ENCODE peak calls at places on chromosome 17, in seven cellular contexts. K is nephron progenitor cell, N is transverse colon, B is omental fat pad, Y is epithelial cell of esophagus, J is lower leg skin, P is esophagus muscularis mucosa. X is an unnamed sample.
A peak's percentile ranks its signal among the peaks of the same experiment; 100 is the strongest.

GRCh38 chr17:9837551-9838471 is 12.1 kb downstream of the GLP2R start:
- DNase-seq in K (no peak), N (peak; percentile 17), B (peak; percentile 31), Y (peak; percentile 41), J (peak; percentile 87), P (no peak), X (no peak)

GRCh38 chr17:56930739-56931337 is 17.0 kb upstream of the TRIM25 start:
- DNase-seq in K (no peak), N (no peak), B (no peak), Y (no peak), J (no peak), P (no peak), X (no peak)

GRCh38 chr17:37762669-37763068 is 17.8 kb upstream of the HNF1B start:
- DNase-seq in K (no peak), N (no peak), B (no peak), Y (no peak), J (no peak), P (no peak), X (no peak)

GRCh38 chr17:48025904-48026502 is 11.6 kb downstream of the COPZ2 start:
- DNase-seq in K (no peak), N (no peak), B (no peak), Y (peak; percentile 73), J (no peak), P (no peak), X (no peak)

GRCh38 chr17:49294126-49294525 is 63.5 kb upstream of the PHOSPHO1 start:
- DNase-seq in K (no peak), N (no peak), B (no peak), Y (no peak), J (no peak), P (no peak), X (no peak)

GRCh38 chr17:28173071-28173561 is 130.6 kb downstream of the NLK start:
- DNase-seq in K (no peak), N (no peak), B (no peak), Y (no peak), J (no peak), P (no peak), X (no peak)

GRCh38 chr17:58085039-58085715 is 2.0 kb downstream of the DYNLL2 start:
- DNase-seq in K (no peak), N (no peak), B (no peak), Y (no peak), J (no peak), P (peak; percentile 85), X (no peak)

GRCh38 chr17:44010966-44011647 is 3.7 kb downstream of the TMEM101 start:
- DNase-seq in K (no peak), N (no peak), B (no peak), Y (no peak), J (no peak), P (no peak), X (no peak)

GRCh38 chr17:37273419-37274051 is 102.2 kb upstream of the C17orf78 start:
- DNase-seq in K (peak; percentile 24), N (no peak), B (no peak), Y (peak; percentile 15), J (no peak), P (no peak), X (no peak)

GRCh38 chr17:67994827-67995567 is 1.3 kb downstream of the C17orf58 start:
- DNase-seq in K (no peak), N (no peak), B (no peak), Y (peak; percentile 76), J (no peak), P (no peak), X (no peak)

GRCh38 chr17:5111402-5112204 is at the start of gene ZNF232:
- DNase-seq in K (peak; percentile 94), N (peak; percentile 97), B (peak; percentile 64), Y (peak; percentile 98), J (peak; percentile 98), P (peak; percentile 97), X (peak; percentile 91)

GRCh38 chr17:65227637-65228036 is 90.5 kb downstream of the RGS9 start:
- DNase-seq in K (no peak), N (no peak), B (no peak), Y (no peak), J (no peak), P (no peak), X (no peak)

DNA sequence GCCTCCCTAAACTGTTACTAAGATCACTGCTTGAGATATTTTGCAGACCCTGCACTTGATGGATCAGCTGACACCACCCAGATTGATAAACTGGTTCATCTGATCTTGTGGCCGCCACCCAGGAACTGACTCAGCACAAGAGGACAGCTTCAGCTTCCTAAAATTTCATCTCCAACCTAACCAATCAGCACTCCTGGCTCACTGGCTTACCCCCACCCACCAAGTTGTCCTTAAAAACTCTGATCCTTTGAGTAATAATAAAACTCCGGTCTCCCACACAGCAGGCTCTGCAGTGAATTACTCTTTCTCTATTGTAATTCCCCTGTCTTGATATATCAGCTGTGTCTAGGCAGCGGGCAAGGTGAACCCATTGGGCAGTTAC is 174.8 kb downstream of the UTP18 start:
- DNase-seq in K (no peak), N (no peak), B (no peak), Y (no peak), J (no peak), P (peak; percentile 64), X (no peak)
- TF ChIP-seq CTCF in K (no peak), N (no peak), B (no peak), Y (no peak), J (no peak), P (no peak), X (no peak)

DNA sequence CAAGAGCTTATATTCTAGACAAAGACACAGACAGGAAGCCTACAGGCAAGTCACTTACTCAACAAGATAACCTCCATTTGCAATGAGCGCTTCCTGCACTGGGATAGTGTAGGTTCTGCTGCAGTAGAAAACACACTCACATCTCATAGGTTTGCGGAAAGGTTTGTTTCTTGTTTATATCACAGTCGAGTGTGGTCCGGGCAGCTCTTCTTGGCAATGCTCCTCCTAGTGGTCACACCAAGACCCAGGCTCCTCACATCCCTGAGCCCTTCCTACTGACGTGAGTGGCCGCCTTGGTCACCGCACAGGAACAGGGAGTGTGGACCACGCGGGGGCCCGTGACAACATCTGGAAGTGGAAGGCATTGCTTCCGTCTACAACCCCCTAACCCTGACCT is 48.0 kb upstream of the RBFOX3 start:
- DNase-seq in K (peak; percentile 55), N (peak; percentile 26), B (no peak), Y (no peak), J (peak; percentile 61), P (peak; percentile 78), X (no peak)
- TF ChIP-seq CTCF in K (peak; percentile 63), N (peak; percentile 36), B (no peak), Y (peak; percentile 28), J (no peak), P (peak; percentile 27), X (no peak)

DNA sequence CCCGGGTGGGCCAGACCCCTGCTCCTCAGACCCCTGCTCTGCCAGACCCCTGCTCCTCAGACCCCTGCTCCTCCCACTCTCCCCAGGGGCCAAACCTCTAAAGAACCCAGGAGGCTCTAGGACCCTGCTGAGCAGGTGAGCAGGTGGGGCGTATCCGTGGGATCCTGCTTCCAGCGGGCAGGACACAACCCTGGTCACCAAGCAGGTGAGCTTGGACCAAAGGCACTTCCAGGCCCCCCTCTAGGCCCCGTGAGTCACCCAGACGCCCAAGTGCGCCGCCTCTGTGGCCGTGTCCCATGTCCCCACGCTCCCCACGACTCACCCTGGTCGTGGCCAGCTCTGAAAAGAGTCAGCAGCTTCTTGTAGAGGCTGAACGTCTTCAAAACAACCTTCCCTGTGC is 5.0 kb downstream of the CYBC1 start:
- DNase-seq in K (no peak), N (no peak), B (no peak), Y (no peak), J (no peak), P (no peak), X (no peak)
- TF ChIP-seq CTCF in K (no peak), N (no peak), B (no peak), Y (no peak), J (no peak), P (no peak), X (no peak)

GRCh38 chr17:81046770-81047359 is 11.9 kb downstream of the BAIAP2 start:
- DNase-seq in K (no peak), N (no peak), B (no peak), Y (no peak), J (no peak), P (no peak), X (no peak)
- TF ChIP-seq CTCF in K (no peak), N (no peak), B (no peak), Y (no peak), J (no peak), P (no peak), X (no peak)

DNA sequence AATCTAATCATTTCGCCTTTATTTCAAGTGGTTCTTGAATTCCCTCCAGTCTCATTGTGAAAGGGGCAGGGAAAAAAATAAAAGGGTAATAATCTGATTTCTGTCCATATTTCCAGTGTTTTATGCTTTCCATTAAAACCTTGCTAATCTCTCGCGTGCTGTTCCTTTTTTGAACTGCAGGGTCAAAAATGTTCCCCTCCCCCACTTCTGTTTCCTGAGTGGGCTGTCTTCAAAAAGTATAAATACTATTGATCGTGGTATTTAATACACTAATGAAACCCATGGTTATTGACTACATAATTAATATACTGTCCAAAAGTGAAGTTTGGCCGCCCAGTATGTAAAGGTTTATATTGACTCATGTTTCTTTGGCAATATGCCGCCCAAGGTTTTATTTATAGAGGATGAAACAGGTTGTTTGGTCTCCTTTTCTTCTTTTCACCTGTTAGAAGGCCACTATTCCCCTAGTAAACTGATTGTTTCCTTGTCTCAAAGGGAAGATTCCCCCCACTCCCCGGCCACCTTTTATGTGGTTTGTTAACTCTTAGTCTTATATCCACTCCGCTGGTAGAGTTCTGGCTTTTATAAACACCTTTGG is 69.7 kb downstream of the RPA1 start:
- DNase-seq in K (no peak), N (no peak), B (no peak), Y (no peak), J (no peak), P (no peak), X (no peak)
- TF ChIP-seq CTCF in K (peak; percentile 23), N (no peak), B (no peak), Y (peak; percentile 28), J (no peak), P (no peak), X (no peak)

X was measured in activated B cell treated with CpG ODN at 0.5 μM for 24 hours.